ENCODE peak calls at places on chromosomes 4 and X, in six cellular contexts. I is adipocyte; O is iris pigment epithelial cell; X is CD4-positive, alpha-beta T cell; D is left colon; P is CD4-positive, alpha-beta memory T cell. V is an unnamed sample.
A peak's percentile ranks its signal among the peaks of the same experiment; 100 is the strongest.

GRCh38 chrX:131572372-131573014 is 28.6 kb downstream of the OR13H1 start:
- DNase-seq in O (no peak), X (no peak), D (no peak), I (no peak), P (no peak), V (no peak)

GRCh38 chrX:51837926-51838325 is 55.5 kb upstream of the MAGED1 start:
- DNase-seq in D (peak; percentile 42), O (peak; percentile 69), X (no peak), I (peak; percentile 15), P (no peak), V (no peak)

GRCh38 chrX:53831662-53832635 is 145.4 kb upstream of the HUWE1 start:
- DNase-seq in I (peak; percentile 51), P (peak; percentile 37), O (peak; percentile 20), X (peak; percentile 5), D (no peak), V (peak; percentile 35)

GRCh38 chr4:106162278-106162677 is 153.7 kb downstream of the TBCK start:
- DNase-seq in O (no peak), D (no peak), P (no peak), I (no peak), X (no peak), V (no peak)

GRCh38 chrX:78331708-78332107 is 4.3 kb upstream of the CYSLTR1 start:
- DNase-seq in O (no peak), P (peak; percentile 29), D (no peak), X (no peak), I (no peak), V (no peak)

GRCh38 chr4:38085394-38086150 is 125.4 kb downstream of the PTTG2 start:
- DNase-seq in O (no peak), D (no peak), I (no peak), P (no peak), X (no peak), V (no peak)

GRCh38 chr4:140056015-140056414 is 98.0 kb downstream of the MAML3 start:
- DNase-seq in O (no peak), D (no peak), I (no peak), P (no peak), X (no peak), V (no peak)

GRCh38 chr4:172619798-172620197 is 548.8 kb upstream of the GALNT7 start:
- DNase-seq in X (no peak), I (no peak), P (no peak), O (no peak), D (no peak), V (no peak)

GRCh38 chrX:50799531-50799961 is 14.4 kb downstream of the SHROOM4 start:
- DNase-seq in I (peak; percentile 54), X (no peak), P (no peak), D (no peak), O (peak; percentile 85), V (no peak)

GRCh38 chrX:23792861-23793553 is 10.0 kb downstream of the SAT1 start:
- DNase-seq in D (no peak), O (no peak), X (no peak), P (no peak), I (no peak), V (no peak)

GRCh38 chr4:72063726-72064125 is 31.9 kb downstream of the NPFFR2 start:
- DNase-seq in X (no peak), P (no peak), I (no peak), D (no peak), O (peak; percentile 0), V (peak; percentile 10)

GRCh38 chr4:76373919-76374552 is 46.9 kb downstream of the CCDC158 start:
- DNase-seq in P (no peak), X (no peak), D (no peak), I (peak; percentile 6), O (peak; percentile 36), V (peak; percentile 3)

GRCh38 chrX:15854080-15854655 is 445 bp downstream of the AP1S2 start:
- DNase-seq in O (peak; percentile 7), X (no peak), I (peak; percentile 61), D (peak; percentile 43), P (peak; percentile 43), V (peak; percentile 12)

GRCh38 chrX:118356154-118356701 is 10.3 kb downstream of the WDR44 start:
- DNase-seq in O (no peak), P (no peak), X (no peak), I (no peak), D (no peak), V (no peak)

GRCh38 chrX:38583185-38583584 is 21.8 kb downstream of the TSPAN7 start:
- DNase-seq in X (no peak), O (no peak), I (no peak), P (no peak), D (no peak), V (no peak)

GRCh38 chr4:87416965-87417364 is 5.4 kb upstream of the NUDT9 start:
- DNase-seq in P (no peak), X (no peak), O (no peak), D (peak; percentile 56), I (no peak), V (no peak)

GRCh38 chr4:125433453-125433852 is 118.7 kb downstream of the FAT4 start:
- DNase-seq in D (no peak), P (no peak), O (peak; percentile 74), X (no peak), I (peak; percentile 52), V (peak; percentile 31)

GRCh38 chr4:94365304-94365703 is 22.7 kb upstream of the HPGDS start:
- DNase-seq in P (no peak), X (no peak), D (no peak), I (peak; percentile 37), O (peak; percentile 25), V (no peak)

GRCh38 chr4:53987761-53988171 is 76.6 kb downstream of the CHIC2 start:
- DNase-seq in I (peak; percentile 45), X (no peak), O (peak; percentile 77), P (no peak), D (no peak), V (peak; percentile 44)

GRCh38 chr4:84966382-84967291 is at the start of gene WDFY3:
- DNase-seq in X (no peak), D (peak; percentile 87), I (peak; percentile 94), P (peak; percentile 25), O (peak; percentile 92), V (peak; percentile 84)

V was measured in HCEC 1CT.